ENCODE peak calls at places on chromosomes 11 and 22, in four cellular contexts. One of them, this sample, is unnamed.

GRCh38 chr11:58061813-58062212 is 31.1 kb downstream of the OR6Q1 start:
- DNase-seq in A549: no peak
- DNase-seq in HepG2: no peak
- DNase-seq in K562: no peak
- DNase-seq in this sample: no peak

GRCh38 chr11:82846037-82846383 is 54.2 kb downstream of the PRCP start:
- DNase-seq in A549: no peak
- DNase-seq in HepG2: no peak
- DNase-seq in K562: no peak
- DNase-seq in this sample: no peak

GRCh38 chr22:50729391-50730012 is 8.5 kb upstream of the ACR start:
- DNase-seq in A549: no peak
- DNase-seq in HepG2: no peak
- DNase-seq in K562: no peak
- DNase-seq in this sample: peak; percentile 14

GRCh38 chr22:45468872-45469572 is 33.7 kb upstream of the FBLN1 start:
- DNase-seq in A549: no peak
- DNase-seq in HepG2: no peak
- DNase-seq in K562: no peak
- DNase-seq in this sample: no peak

GRCh38 chr22:43218786-43219185 is 31.9 kb upstream of the TTLL12 start:
- DNase-seq in A549: no peak
- DNase-seq in HepG2: no peak
- DNase-seq in K562: peak; percentile 30
- DNase-seq in this sample: no peak

GRCh38 chr11:63845305-63845704 is 6.4 kb downstream of the MARK2 start:
- DNase-seq in A549: no peak
- DNase-seq in HepG2: peak; percentile 39
- DNase-seq in K562: peak; percentile 40
- DNase-seq in this sample: no peak

GRCh38 chr11:65279713-65280459 is 18.1 kb downstream of the POLA2 start:
- DNase-seq in A549: peak; percentile 81
- DNase-seq in HepG2: peak; percentile 24
- DNase-seq in K562: peak; percentile 34
- DNase-seq in this sample: no peak

GRCh38 chr11:8017894-8018741 is 31.0 kb downstream of the EIF3F start:
- DNase-seq in A549: no peak
- DNase-seq in HepG2: no peak
- DNase-seq in K562: no peak
- DNase-seq in this sample: no peak

GRCh38 chr11:1988667-1989317 is 8.8 kb downstream of the H19 start:
- DNase-seq in A549: no peak
- DNase-seq in HepG2: peak; percentile 78
- DNase-seq in K562: peak; percentile 31
- DNase-seq in this sample: no peak

GRCh38 chr22:49621601-49622210 is 206.0 kb downstream of the BRD1 start:
- DNase-seq in A549: no peak
- DNase-seq in HepG2: no peak
- DNase-seq in K562: no peak
- DNase-seq in this sample: peak; percentile 7

GRCh38 chr11:46527586-46527985 is 66.2 kb downstream of the AMBRA1 start:
- DNase-seq in A549: no peak
- DNase-seq in HepG2: no peak
- DNase-seq in K562: no peak
- DNase-seq in this sample: no peak

GRCh38 chr22:39241632-39242388 is 3.0 kb downstream of the PDGFB start:
- DNase-seq in A549: no peak
- DNase-seq in HepG2: no peak
- DNase-seq in K562: no peak
- DNase-seq in this sample: no peak

GRCh38 chr11:12692238-12693074 is 18.2 kb downstream of the TEAD1 start:
- DNase-seq in A549: peak; percentile 75
- DNase-seq in HepG2: peak; percentile 94
- DNase-seq in K562: peak; percentile 72
- DNase-seq in this sample: no peak

GRCh38 chr22:27206747-27207133 is 549.4 kb downstream of the MIAT start:
- DNase-seq in A549: no peak
- DNase-seq in HepG2: no peak
- DNase-seq in K562: no peak
- DNase-seq in this sample: no peak

GRCh38 chr11:45907911-45908370 is 870 bp upstream of the FREY1 start:
- DNase-seq in A549: no peak
- DNase-seq in HepG2: no peak
- DNase-seq in K562: no peak
- DNase-seq in this sample: no peak

GRCh38 chr11:26204110-26204509 is 127.8 kb upstream of the ANO3 start:
- DNase-seq in A549: no peak
- DNase-seq in HepG2: no peak
- DNase-seq in K562: no peak
- DNase-seq in this sample: no peak

GRCh38 chr11:12126352-12127019 is 16.1 kb downstream of the MICAL2 start:
- DNase-seq in A549: no peak
- DNase-seq in HepG2: no peak
- DNase-seq in K562: no peak
- DNase-seq in this sample: no peak

GRCh38 chr11:128261011-128261421 is 326.3 kb downstream of the ETS1 start:
- DNase-seq in A549: no peak
- DNase-seq in HepG2: no peak
- DNase-seq in K562: peak; percentile 30
- DNase-seq in this sample: no peak

GRCh38 chr11:122747358-122747757 is 90.9 kb upstream of the CRTAM start:
- DNase-seq in A549: no peak
- DNase-seq in HepG2: no peak
- DNase-seq in K562: no peak
- DNase-seq in this sample: no peak
- TF ChIP-seq JUN in A549: no peak
- TF ChIP-seq JUN in HepG2: no peak
- TF ChIP-seq JUN in K562: no peak
- TF ChIP-seq JUN in this sample: no peak

GRCh38 chr11:17574141-17574798 is 27.2 kb downstream of the OTOG start:
- DNase-seq in A549: no peak
- DNase-seq in HepG2: no peak
- DNase-seq in K562: no peak
- DNase-seq in this sample: peak; percentile 7

GRCh38 chr11:17573526-17573925 is 26.5 kb downstream of the OTOG start:
- DNase-seq in A549: no peak
- DNase-seq in HepG2: no peak
- DNase-seq in K562: no peak
- DNase-seq in this sample: peak; percentile 3

GRCh38 chr11:17578296-17578695 is 31.2 kb downstream of the OTOG start:
- DNase-seq in A549: no peak
- DNase-seq in HepG2: no peak
- DNase-seq in K562: no peak
- DNase-seq in this sample: peak; percentile 8

GRCh38 chr11:17574799-17575144 is 27.7 kb downstream of the OTOG start:
- DNase-seq in A549: no peak
- DNase-seq in HepG2: no peak
- DNase-seq in K562: no peak
- DNase-seq in this sample: no peak

GRCh38 chr11:17575431-17576425 is 28.7 kb downstream of the OTOG start:
- DNase-seq in A549: no peak
- DNase-seq in HepG2: no peak
- DNase-seq in K562: no peak
- DNase-seq in this sample: peak; percentile 6
- TF ChIP-seq USF2 in A549: no peak
- TF ChIP-seq USF2 in HepG2: no peak
- TF ChIP-seq USF2 in K562: no peak
- TF ChIP-seq USF2 in this sample: no peak

DNA sequence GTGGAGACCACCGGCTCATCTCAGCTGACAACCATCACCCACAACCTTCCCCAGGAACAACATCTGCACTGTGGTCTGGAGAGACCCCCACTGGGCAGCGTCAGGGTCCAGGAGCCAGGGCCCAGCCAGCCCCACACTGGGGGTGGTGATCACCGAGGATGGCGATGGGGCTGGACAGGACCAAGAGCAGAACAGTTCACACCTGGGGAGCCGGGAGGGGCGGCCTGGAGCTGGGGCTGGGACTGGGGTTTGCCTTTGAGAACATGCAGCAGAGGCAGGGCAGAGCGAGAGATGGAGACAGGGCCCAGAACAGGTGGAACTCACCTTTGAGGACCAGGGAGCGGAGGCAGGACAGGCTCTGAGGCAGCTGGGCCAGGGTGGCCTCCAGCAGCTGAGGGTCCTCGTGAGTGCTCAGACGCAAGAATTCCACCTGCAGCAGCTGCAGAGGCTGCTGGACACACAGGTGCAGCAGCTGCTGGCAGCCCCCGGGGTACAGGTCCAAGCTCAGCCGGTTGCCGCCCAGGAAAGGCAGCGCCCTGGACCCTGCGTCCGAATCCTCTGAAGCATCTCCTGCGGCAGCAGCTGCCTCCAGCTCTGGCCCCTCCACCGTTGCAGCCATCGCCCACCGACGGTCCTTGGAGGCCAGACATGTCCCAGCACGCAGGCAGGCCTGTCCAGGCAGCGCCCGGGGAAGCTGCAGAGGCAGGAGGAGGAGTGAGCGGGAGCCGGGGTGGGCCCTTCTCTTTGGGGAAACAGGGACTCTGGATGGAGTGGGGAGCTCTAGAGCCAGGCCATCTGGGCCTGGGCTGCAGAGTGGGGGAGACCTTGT is 1.0 kb downstream of the PIDD1 start:
- DNase-seq in A549: no peak
- DNase-seq in HepG2: no peak
- DNase-seq in K562: no peak
- DNase-seq in this sample: no peak
- TF ChIP-seq ESRRA in A549: no peak
- TF ChIP-seq ESRRA in HepG2: no peak
- TF ChIP-seq ESRRA in K562: no peak
- TF ChIP-seq ESRRA in this sample: no peak

DNA sequence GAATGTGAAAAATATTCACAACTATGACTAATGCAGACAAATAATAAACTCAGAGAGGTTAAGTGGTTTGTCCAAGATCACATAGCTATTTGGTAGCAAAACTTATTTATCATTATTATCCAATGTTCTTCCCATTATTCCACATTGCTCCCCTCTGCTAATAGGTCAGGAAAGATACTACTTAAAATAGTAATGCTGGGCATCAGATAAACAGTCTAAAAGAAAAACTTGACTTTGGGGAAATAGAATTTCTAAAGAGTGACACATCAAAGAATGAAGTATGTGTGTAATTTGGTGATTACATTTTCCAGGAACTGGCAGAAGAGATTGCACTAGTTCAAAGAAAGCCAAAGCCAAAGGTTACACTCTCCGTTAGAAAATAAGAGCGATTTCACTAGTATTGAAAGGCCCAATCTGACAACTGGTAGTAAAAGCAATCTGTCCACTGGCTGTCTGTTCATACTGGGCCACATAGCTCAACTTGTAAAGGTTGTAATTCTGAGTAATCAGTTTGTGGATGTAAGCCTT is 283.7 kb downstream of the TTC28 start:
- DNase-seq in A549: no peak
- DNase-seq in HepG2: peak; percentile 77
- DNase-seq in K562: peak; percentile 24
- DNase-seq in this sample: no peak
- TF ChIP-seq JUN in A549: no peak
- TF ChIP-seq JUN in HepG2: no peak
- TF ChIP-seq JUN in K562: no peak
- TF ChIP-seq JUN in this sample: no peak

DNA sequence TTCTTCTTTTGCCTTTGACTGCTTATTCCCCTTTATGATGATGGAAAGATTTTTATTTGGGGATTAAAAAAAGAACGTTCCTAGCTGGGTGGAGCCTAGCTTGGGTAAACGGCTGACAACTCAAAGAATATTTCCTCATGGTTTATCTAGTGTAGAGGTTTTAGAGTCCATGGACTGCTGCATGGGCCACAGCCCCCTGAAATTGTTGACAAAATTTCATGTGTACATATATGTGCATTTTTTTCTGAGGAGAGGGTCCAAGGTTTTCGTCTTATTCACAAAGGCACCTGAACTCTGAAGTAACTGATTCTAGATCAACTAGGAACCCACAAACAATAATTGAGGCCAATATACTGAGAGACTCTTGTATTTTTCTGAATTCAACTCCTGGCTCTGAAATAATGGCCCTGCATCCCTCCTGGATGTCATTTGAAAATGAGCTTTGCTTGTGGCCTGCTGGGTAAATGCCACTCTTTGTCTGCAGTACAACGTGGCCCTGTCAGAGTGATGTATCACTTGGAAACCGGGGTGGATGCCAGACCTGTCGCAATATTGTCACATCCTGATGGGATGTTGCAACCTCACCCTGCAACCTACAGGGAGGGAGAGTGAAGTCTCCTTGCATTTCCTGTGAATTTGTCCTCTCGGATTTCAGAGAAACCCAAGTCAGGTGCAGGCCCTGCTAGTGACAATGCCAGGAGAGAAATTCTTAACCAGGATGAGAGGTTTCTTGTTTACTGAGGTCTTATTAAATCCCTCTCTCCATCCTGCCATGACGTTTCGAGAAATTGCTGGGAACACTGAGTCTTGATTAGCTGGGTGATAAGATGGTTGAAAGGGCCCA is 33.8 kb downstream of the EHF start:
- DNase-seq in A549: peak; percentile 71
- DNase-seq in HepG2: peak; percentile 99
- DNase-seq in K562: peak; percentile 20
- DNase-seq in this sample: peak; percentile 12
- TF ChIP-seq USF2 in A549: no peak
- TF ChIP-seq USF2 in HepG2: no peak
- TF ChIP-seq USF2 in K562: no peak
- TF ChIP-seq USF2 in this sample: no peak

GRCh38 chr11:111308140-111308539 is 9.8 kb downstream of the POU2AF3 start:
- DNase-seq in A549: peak; percentile 20
- DNase-seq in HepG2: peak; percentile 78
- DNase-seq in K562: no peak
- DNase-seq in this sample: no peak

GRCh38 chr11:111312076-111312475 is 13.7 kb downstream of the POU2AF3 start:
- DNase-seq in A549: no peak
- DNase-seq in HepG2: no peak
- DNase-seq in K562: no peak
- DNase-seq in this sample: no peak

GRCh38 chr11:111310723-111311122 is 12.4 kb downstream of the POU2AF3 start:
- DNase-seq in A549: no peak
- DNase-seq in HepG2: no peak
- DNase-seq in K562: no peak
- DNase-seq in this sample: no peak

GRCh38 chr11:111309516-111309915 is 11.2 kb downstream of the POU2AF3 start:
- DNase-seq in A549: no peak
- DNase-seq in HepG2: no peak
- DNase-seq in K562: no peak
- DNase-seq in this sample: no peak

GRCh38 chr11:111310088-111310487 is 11.7 kb downstream of the POU2AF3 start:
- DNase-seq in A549: no peak
- DNase-seq in HepG2: no peak
- DNase-seq in K562: no peak
- DNase-seq in this sample: no peak
- TF ChIP-seq ESRRA in A549: no peak
- TF ChIP-seq ESRRA in HepG2: no peak
- TF ChIP-seq ESRRA in K562: no peak
- TF ChIP-seq ESRRA in this sample: no peak

GRCh38 chr11:117713676-117714075 is 83.3 kb downstream of the DSCAML1 start:
- DNase-seq in A549: no peak
- DNase-seq in HepG2: no peak
- DNase-seq in K562: no peak
- DNase-seq in this sample: no peak
- TF ChIP-seq JUN in A549: no peak
- TF ChIP-seq JUN in HepG2: no peak
- TF ChIP-seq JUN in K562: no peak
- TF ChIP-seq JUN in this sample: no peak

GRCh38 chr11:16945671-16946469 is 68.3 kb downstream of the PLEKHA7 start:
- DNase-seq in A549: peak; percentile 74
- DNase-seq in HepG2: peak; percentile 68
- DNase-seq in K562: peak; percentile 70
- DNase-seq in this sample: peak; percentile 45
- TF ChIP-seq USF2 in A549: no peak
- TF ChIP-seq USF2 in HepG2: no peak
- TF ChIP-seq USF2 in K562: no peak
- TF ChIP-seq USF2 in this sample: no peak